ENCODE peak calls at places on chromosomes 7 and 10, in four cellular contexts. R is AG04449, A is tibial nerve, F is fibroblast of mammary gland. B is an unnamed sample.

GRCh38 chr10:7787150-7787856 is 490 bp downstream of the KIN start:
- DNase-seq in A (no peak), R (no peak), F (peak), B (peak)

GRCh38 chr10:4546500-4546899 is 279.5 kb upstream of the AKR1E2 start:
- DNase-seq in F (peak), R (no peak), A (no peak), B (peak)

GRCh38 chr7:148129023-148129422 is 461.5 kb upstream of the C7orf33 start:
- DNase-seq in R (no peak), F (no peak), A (no peak), B (no peak)

GRCh38 chr10:62084434-62084833 is 182.9 kb downstream of the ARID5B start:
- DNase-seq in R (no peak), F (peak), A (no peak), B (no peak)

GRCh38 chr10:31819393-31819820 is 109.2 kb downstream of the ARHGAP12 start:
- DNase-seq in A (peak), R (peak), F (peak), B (peak)

GRCh38 chr7:33062023-33062781 is at the start of gene NT5C3A:
- DNase-seq in A (peak), R (no peak), F (peak), B (no peak)

GRCh38 chr10:131323880-131324279 is 12.4 kb upstream of the TCERG1L start:
- DNase-seq in A (no peak), R (no peak), F (no peak), B (no peak)

GRCh38 chr7:120521761-120522737 is 249.1 kb downstream of the KCND2 start:
- DNase-seq in R (no peak), F (no peak), A (no peak), B (no peak)

GRCh38 chr7:25680636-25681035 is 452.4 kb upstream of the NPVF start:
- DNase-seq in F (no peak), R (no peak), A (no peak), B (no peak)

GRCh38 chr10:102738692-102739121 is 5.0 kb upstream of the WBP1L start:
- DNase-seq in R (no peak), A (no peak), F (no peak), B (peak)

GRCh38 chr7:12951397-12951801 is 264.0 kb downstream of the ARL4A start:
- DNase-seq in F (peak), R (no peak), A (no peak), B (peak)

GRCh38 chr7:102004229-102004628 is 186.8 kb downstream of the CUX1 start:
- DNase-seq in F (no peak), R (no peak), A (no peak), B (peak)

GRCh38 chr10:14879055-14879800 is 562 bp downstream of the SUV39H2 start:
- DNase-seq in A (peak), F (no peak), R (no peak), B (peak)

GRCh38 chr7:22911889-22912288 is 89.2 kb upstream of the TOMM7 start:
- DNase-seq in F (no peak), A (no peak), R (no peak), B (peak)

GRCh38 chr10:111093741-111094380 is 17.0 kb downstream of the ADRA2A start:
- DNase-seq in F (peak), A (no peak), R (no peak), B (peak)

GRCh38 chr7:18515067-18515466 is 19.5 kb downstream of the HDAC9 start:
- DNase-seq in F (no peak), A (no peak), R (peak), B (peak)

GRCh38 chr10:89836840-89837172 is 135.4 kb downstream of the KIF20B start:
- DNase-seq in A (no peak), F (no peak), R (no peak), B (no peak)

DNA sequence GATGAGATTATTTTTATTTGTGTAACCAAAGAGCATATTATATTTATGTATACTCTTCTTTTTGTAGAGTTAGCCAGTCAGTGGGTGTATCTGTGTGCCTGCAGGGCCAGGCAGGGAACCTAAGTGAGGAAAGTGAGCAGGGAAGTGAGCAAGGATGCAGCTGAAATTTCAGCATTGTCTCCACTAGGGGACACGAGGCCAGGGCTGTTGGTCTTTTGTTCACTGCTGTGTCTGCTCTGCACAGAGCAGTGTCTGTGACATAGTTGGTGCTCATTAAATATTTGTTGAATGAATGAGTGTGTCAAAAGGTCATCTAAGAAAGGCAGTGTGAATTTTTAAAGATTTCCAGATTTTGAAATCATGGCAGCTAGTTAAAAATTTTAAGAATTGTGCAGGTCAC is 51.8 kb downstream of the SUGCT start:
- DNase-seq in A (no peak), F (no peak), R (no peak), B (no peak)
- TF ChIP-seq CTCF in A (no peak), F (peak), R (no peak), B (peak)

DNA sequence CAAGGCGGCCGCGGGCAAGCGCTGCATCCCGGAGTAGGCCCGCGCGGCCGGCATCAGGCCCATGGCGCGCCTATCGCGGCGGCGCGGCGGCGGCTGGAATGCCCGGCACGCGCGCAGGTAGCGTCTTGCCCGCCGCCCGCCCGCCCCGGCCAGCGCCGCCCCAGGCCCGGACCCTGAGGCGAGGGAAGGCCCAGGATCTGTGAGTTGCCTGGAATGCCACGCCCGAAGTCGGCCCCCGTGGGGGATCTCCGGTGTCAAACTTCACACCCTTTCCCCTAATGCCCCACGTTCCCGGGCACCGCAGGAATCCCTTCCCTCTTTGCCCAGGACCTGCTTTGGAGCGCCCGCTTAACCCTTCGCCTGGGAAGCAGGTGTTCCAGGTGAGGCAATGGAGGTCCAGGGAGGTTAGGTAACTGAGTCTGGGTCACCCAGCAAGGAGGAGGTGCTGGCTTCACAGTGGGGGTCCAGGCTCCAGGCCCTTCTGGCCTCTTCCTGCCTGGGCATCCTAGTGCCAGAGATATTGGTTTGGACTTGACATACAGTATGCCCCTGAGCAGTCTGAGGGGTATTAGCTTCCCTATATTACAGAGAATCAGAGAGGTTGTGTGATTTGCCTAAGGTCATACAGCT is 138.1 kb downstream of the ARHGAP22 start:
- DNase-seq in F (no peak), R (no peak), A (no peak), B (no peak)
- H3K4me3 ChIP-seq in F (no peak), R (no peak), A (no peak), B (no peak)

GRCh38 chr7:79502151-79502550 is 48.7 kb upstream of the MAGI2 start:
- DNase-seq in F (no peak), R (no peak), A (no peak), B (no peak)
- TF ChIP-seq CTCF in F (peak), R (no peak), A (no peak), B (no peak)

GRCh38 chr10:93481213-93481930 is 762 bp downstream of the MYOF start:
- DNase-seq in F (no peak), R (no peak), A (no peak), B (no peak)
- H3K4me3 ChIP-seq in F (peak), R (peak), A (peak), B (peak)

DNA sequence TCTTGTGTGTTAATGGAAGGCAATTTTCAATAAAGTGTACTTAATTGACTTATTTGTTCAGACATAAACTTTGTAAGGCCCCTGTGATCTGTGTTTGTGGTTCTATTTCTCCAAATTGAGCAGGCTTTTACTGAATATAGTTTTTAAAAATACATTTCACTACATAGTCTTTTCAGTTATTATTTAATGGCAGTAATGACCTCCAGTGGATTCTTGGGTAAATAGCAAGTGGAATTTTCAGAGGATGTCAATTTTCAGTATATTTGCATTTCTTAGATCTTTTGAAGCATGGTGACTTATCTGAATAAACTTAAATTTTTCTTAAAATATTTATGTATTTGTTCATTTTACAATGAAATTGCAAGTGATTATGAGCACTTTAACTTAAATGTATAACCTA is 203.1 kb upstream of the PCLO start:
- DNase-seq in A (no peak), R (no peak), F (peak), B (no peak)
- TF ChIP-seq CTCF in A (no peak), R (no peak), F (no peak), B (peak)

B was measured in AG10803.